ENCODE peak calls at places on chromosome 15, in nine cellular contexts. One of them, this sample, is unnamed.

GRCh38 chr15:37638139-37638538 is 296.3 kb upstream of the TMCO5A start:
- DNase-seq in activated naive CD8-positive, alpha-beta T cell treated with anti-CD3 and anti-CD28 coated beads for 36 hours: no peak
- DNase-seq in stimulated activated CD8-positive, alpha-beta memory T cell treated with anti-CD3 and anti-CD28 coated beads, Interleukin-15, amount 100 ng/mL, for 1 hour: no peak
- DNase-seq in nephron progenitor cell: no peak
- DNase-seq in BJ: no peak
- DNase-seq in hypothalamus: no peak
- DNase-seq in B cell: no peak
- DNase-seq in activated naive CD4-positive, alpha-beta T cell: no peak
- DNase-seq in bronchial epithelial cell: no peak
- DNase-seq in this sample: no peak

GRCh38 chr15:71659730-71660067 is 150.7 kb upstream of the NR2E3 start:
- DNase-seq in activated naive CD8-positive, alpha-beta T cell treated with anti-CD3 and anti-CD28 coated beads for 36 hours: no peak
- DNase-seq in stimulated activated CD8-positive, alpha-beta memory T cell treated with anti-CD3 and anti-CD28 coated beads, Interleukin-15, amount 100 ng/mL, for 1 hour: no peak
- DNase-seq in nephron progenitor cell: no peak
- DNase-seq in BJ: no peak
- DNase-seq in hypothalamus: no peak
- DNase-seq in B cell: no peak
- DNase-seq in activated naive CD4-positive, alpha-beta T cell: no peak
- DNase-seq in bronchial epithelial cell: peak; percentile 7
- DNase-seq in this sample: no peak

GRCh38 chr15:28896944-28897343 is 11.2 kb downstream of the APBA2 start:
- DNase-seq in activated naive CD8-positive, alpha-beta T cell treated with anti-CD3 and anti-CD28 coated beads for 36 hours: no peak
- DNase-seq in stimulated activated CD8-positive, alpha-beta memory T cell treated with anti-CD3 and anti-CD28 coated beads, Interleukin-15, amount 100 ng/mL, for 1 hour: no peak
- DNase-seq in nephron progenitor cell: no peak
- DNase-seq in BJ: peak; percentile 82
- DNase-seq in hypothalamus: no peak
- DNase-seq in B cell: no peak
- DNase-seq in activated naive CD4-positive, alpha-beta T cell: no peak
- DNase-seq in bronchial epithelial cell: peak; percentile 54
- DNase-seq in this sample: no peak

GRCh38 chr15:60364306-60364924 is 33.4 kb downstream of the ANXA2 start:
- DNase-seq in activated naive CD8-positive, alpha-beta T cell treated with anti-CD3 and anti-CD28 coated beads for 36 hours: no peak
- DNase-seq in stimulated activated CD8-positive, alpha-beta memory T cell treated with anti-CD3 and anti-CD28 coated beads, Interleukin-15, amount 100 ng/mL, for 1 hour: no peak
- DNase-seq in nephron progenitor cell: no peak
- DNase-seq in BJ: no peak
- DNase-seq in hypothalamus: no peak
- DNase-seq in B cell: no peak
- DNase-seq in activated naive CD4-positive, alpha-beta T cell: no peak
- DNase-seq in bronchial epithelial cell: no peak
- DNase-seq in this sample: no peak

GRCh38 chr15:76998661-76999285 is 3.8 kb downstream of the PSTPIP1 start:
- DNase-seq in activated naive CD8-positive, alpha-beta T cell treated with anti-CD3 and anti-CD28 coated beads for 36 hours: no peak
- DNase-seq in stimulated activated CD8-positive, alpha-beta memory T cell treated with anti-CD3 and anti-CD28 coated beads, Interleukin-15, amount 100 ng/mL, for 1 hour: no peak
- DNase-seq in nephron progenitor cell: no peak
- DNase-seq in BJ: no peak
- DNase-seq in hypothalamus: no peak
- DNase-seq in B cell: no peak
- DNase-seq in activated naive CD4-positive, alpha-beta T cell: no peak
- DNase-seq in bronchial epithelial cell: no peak
- DNase-seq in this sample: no peak

GRCh38 chr15:52789008-52789600 is 1.0 kb downstream of the ONECUT1 start:
- DNase-seq in activated naive CD8-positive, alpha-beta T cell treated with anti-CD3 and anti-CD28 coated beads for 36 hours: no peak
- DNase-seq in stimulated activated CD8-positive, alpha-beta memory T cell treated with anti-CD3 and anti-CD28 coated beads, Interleukin-15, amount 100 ng/mL, for 1 hour: no peak
- DNase-seq in nephron progenitor cell: no peak
- DNase-seq in BJ: no peak
- DNase-seq in hypothalamus: no peak
- DNase-seq in B cell: no peak
- DNase-seq in activated naive CD4-positive, alpha-beta T cell: no peak
- DNase-seq in bronchial epithelial cell: no peak
- DNase-seq in this sample: no peak

GRCh38 chr15:90060797-90061196 is 41.5 kb downstream of the IDH2 start:
- DNase-seq in activated naive CD8-positive, alpha-beta T cell treated with anti-CD3 and anti-CD28 coated beads for 36 hours: no peak
- DNase-seq in stimulated activated CD8-positive, alpha-beta memory T cell treated with anti-CD3 and anti-CD28 coated beads, Interleukin-15, amount 100 ng/mL, for 1 hour: no peak
- DNase-seq in nephron progenitor cell: no peak
- DNase-seq in BJ: no peak
- DNase-seq in hypothalamus: no peak
- DNase-seq in B cell: no peak
- DNase-seq in activated naive CD4-positive, alpha-beta T cell: no peak
- DNase-seq in bronchial epithelial cell: peak; percentile 27
- DNase-seq in this sample: no peak

GRCh38 chr15:51377038-51377761 is 35.7 kb downstream of the GLDN start:
- DNase-seq in activated naive CD8-positive, alpha-beta T cell treated with anti-CD3 and anti-CD28 coated beads for 36 hours: no peak
- DNase-seq in stimulated activated CD8-positive, alpha-beta memory T cell treated with anti-CD3 and anti-CD28 coated beads, Interleukin-15, amount 100 ng/mL, for 1 hour: no peak
- DNase-seq in nephron progenitor cell: no peak
- DNase-seq in BJ: peak; percentile 74
- DNase-seq in hypothalamus: no peak
- DNase-seq in B cell: no peak
- DNase-seq in activated naive CD4-positive, alpha-beta T cell: no peak
- DNase-seq in bronchial epithelial cell: peak; percentile 20
- DNase-seq in this sample: no peak

GRCh38 chr15:88636039-88636438 is 2.8 kb upstream of the ISG20 start:
- DNase-seq in activated naive CD8-positive, alpha-beta T cell treated with anti-CD3 and anti-CD28 coated beads for 36 hours: peak; percentile 71
- DNase-seq in stimulated activated CD8-positive, alpha-beta memory T cell treated with anti-CD3 and anti-CD28 coated beads, Interleukin-15, amount 100 ng/mL, for 1 hour: no peak
- DNase-seq in nephron progenitor cell: no peak
- DNase-seq in BJ: no peak
- DNase-seq in hypothalamus: no peak
- DNase-seq in B cell: no peak
- DNase-seq in activated naive CD4-positive, alpha-beta T cell: peak; percentile 69
- DNase-seq in bronchial epithelial cell: peak; percentile 84
- DNase-seq in this sample: no peak

GRCh38 chr15:47718474-47719440 is 1.5 kb downstream of the SEMA6D start:
- DNase-seq in activated naive CD8-positive, alpha-beta T cell treated with anti-CD3 and anti-CD28 coated beads for 36 hours: no peak
- DNase-seq in stimulated activated CD8-positive, alpha-beta memory T cell treated with anti-CD3 and anti-CD28 coated beads, Interleukin-15, amount 100 ng/mL, for 1 hour: no peak
- DNase-seq in nephron progenitor cell: peak; percentile 39
- DNase-seq in BJ: no peak
- DNase-seq in hypothalamus: peak; percentile 45
- DNase-seq in B cell: no peak
- DNase-seq in activated naive CD4-positive, alpha-beta T cell: no peak
- DNase-seq in bronchial epithelial cell: no peak
- DNase-seq in this sample: no peak

GRCh38 chr15:62647195-62647865 is 395.2 kb upstream of the TPM1 start:
- DNase-seq in activated naive CD8-positive, alpha-beta T cell treated with anti-CD3 and anti-CD28 coated beads for 36 hours: no peak
- DNase-seq in stimulated activated CD8-positive, alpha-beta memory T cell treated with anti-CD3 and anti-CD28 coated beads, Interleukin-15, amount 100 ng/mL, for 1 hour: no peak
- DNase-seq in nephron progenitor cell: no peak
- DNase-seq in BJ: peak; percentile 47
- DNase-seq in hypothalamus: no peak
- DNase-seq in B cell: no peak
- DNase-seq in activated naive CD4-positive, alpha-beta T cell: no peak
- DNase-seq in bronchial epithelial cell: peak; percentile 63
- DNase-seq in this sample: no peak

GRCh38 chr15:77461486-77461885 is 40.8 kb downstream of the HMG20A start:
- DNase-seq in activated naive CD8-positive, alpha-beta T cell treated with anti-CD3 and anti-CD28 coated beads for 36 hours: no peak
- DNase-seq in stimulated activated CD8-positive, alpha-beta memory T cell treated with anti-CD3 and anti-CD28 coated beads, Interleukin-15, amount 100 ng/mL, for 1 hour: no peak
- DNase-seq in nephron progenitor cell: no peak
- DNase-seq in BJ: peak; percentile 71
- DNase-seq in hypothalamus: no peak
- DNase-seq in B cell: no peak
- DNase-seq in activated naive CD4-positive, alpha-beta T cell: no peak
- DNase-seq in bronchial epithelial cell: no peak
- DNase-seq in this sample: no peak

GRCh38 chr15:40906947-40907802 is 12.9 kb downstream of the VPS18 start:
- DNase-seq in activated naive CD8-positive, alpha-beta T cell treated with anti-CD3 and anti-CD28 coated beads for 36 hours: peak; percentile 58
- DNase-seq in stimulated activated CD8-positive, alpha-beta memory T cell treated with anti-CD3 and anti-CD28 coated beads, Interleukin-15, amount 100 ng/mL, for 1 hour: no peak
- DNase-seq in nephron progenitor cell: no peak
- DNase-seq in BJ: no peak
- DNase-seq in hypothalamus: peak; percentile 34
- DNase-seq in B cell: peak; percentile 73
- DNase-seq in activated naive CD4-positive, alpha-beta T cell: peak; percentile 55
- DNase-seq in bronchial epithelial cell: no peak
- DNase-seq in this sample: no peak

GRCh38 chr15:43206054-43206453 is 14.8 kb downstream of the EPB42 start:
- DNase-seq in activated naive CD8-positive, alpha-beta T cell treated with anti-CD3 and anti-CD28 coated beads for 36 hours: no peak
- DNase-seq in stimulated activated CD8-positive, alpha-beta memory T cell treated with anti-CD3 and anti-CD28 coated beads, Interleukin-15, amount 100 ng/mL, for 1 hour: no peak
- DNase-seq in nephron progenitor cell: no peak
- DNase-seq in BJ: no peak
- DNase-seq in hypothalamus: no peak
- DNase-seq in B cell: no peak
- DNase-seq in activated naive CD4-positive, alpha-beta T cell: no peak
- DNase-seq in bronchial epithelial cell: no peak
- DNase-seq in this sample: no peak

GRCh38 chr15:63918901-63919348 is 85.2 kb upstream of the HERC1 start:
- DNase-seq in activated naive CD8-positive, alpha-beta T cell treated with anti-CD3 and anti-CD28 coated beads for 36 hours: no peak
- DNase-seq in stimulated activated CD8-positive, alpha-beta memory T cell treated with anti-CD3 and anti-CD28 coated beads, Interleukin-15, amount 100 ng/mL, for 1 hour: no peak
- DNase-seq in nephron progenitor cell: no peak
- DNase-seq in BJ: no peak
- DNase-seq in hypothalamus: no peak
- DNase-seq in B cell: no peak
- DNase-seq in activated naive CD4-positive, alpha-beta T cell: no peak
- DNase-seq in bronchial epithelial cell: no peak
- DNase-seq in this sample: no peak

GRCh38 chr15:44489464-44489863 is 47.5 kb upstream of the EIF3J start:
- DNase-seq in activated naive CD8-positive, alpha-beta T cell treated with anti-CD3 and anti-CD28 coated beads for 36 hours: no peak
- DNase-seq in stimulated activated CD8-positive, alpha-beta memory T cell treated with anti-CD3 and anti-CD28 coated beads, Interleukin-15, amount 100 ng/mL, for 1 hour: no peak
- DNase-seq in nephron progenitor cell: no peak
- DNase-seq in BJ: peak; percentile 64
- DNase-seq in hypothalamus: no peak
- DNase-seq in B cell: no peak
- DNase-seq in activated naive CD4-positive, alpha-beta T cell: no peak
- DNase-seq in bronchial epithelial cell: peak; percentile 89
- DNase-seq in this sample: no peak

GRCh38 chr15:60751985-60752952 is 273.3 kb upstream of the ICE2 start:
- DNase-seq in activated naive CD8-positive, alpha-beta T cell treated with anti-CD3 and anti-CD28 coated beads for 36 hours: no peak
- DNase-seq in stimulated activated CD8-positive, alpha-beta memory T cell treated with anti-CD3 and anti-CD28 coated beads, Interleukin-15, amount 100 ng/mL, for 1 hour: no peak
- DNase-seq in nephron progenitor cell: no peak
- DNase-seq in BJ: no peak
- DNase-seq in hypothalamus: peak; percentile 45
- DNase-seq in B cell: no peak
- DNase-seq in activated naive CD4-positive, alpha-beta T cell: no peak
- DNase-seq in bronchial epithelial cell: peak; percentile 24
- DNase-seq in this sample: no peak

GRCh38 chr15:45333550-45333949 is 44.8 kb downstream of the GATM start:
- DNase-seq in activated naive CD8-positive, alpha-beta T cell treated with anti-CD3 and anti-CD28 coated beads for 36 hours: no peak
- DNase-seq in stimulated activated CD8-positive, alpha-beta memory T cell treated with anti-CD3 and anti-CD28 coated beads, Interleukin-15, amount 100 ng/mL, for 1 hour: no peak
- DNase-seq in nephron progenitor cell: no peak
- DNase-seq in BJ: no peak
- DNase-seq in hypothalamus: no peak
- DNase-seq in B cell: no peak
- DNase-seq in activated naive CD4-positive, alpha-beta T cell: no peak
- DNase-seq in bronchial epithelial cell: no peak
- DNase-seq in this sample: peak; percentile 29

GRCh38 chr15:64153480-64154367 is 2.2 kb downstream of the SNX22 start:
- DNase-seq in activated naive CD8-positive, alpha-beta T cell treated with anti-CD3 and anti-CD28 coated beads for 36 hours: peak; percentile 90
- DNase-seq in stimulated activated CD8-positive, alpha-beta memory T cell treated with anti-CD3 and anti-CD28 coated beads, Interleukin-15, amount 100 ng/mL, for 1 hour: peak; percentile 88
- DNase-seq in nephron progenitor cell: peak; percentile 97
- DNase-seq in BJ: peak; percentile 28
- DNase-seq in hypothalamus: peak; percentile 92
- DNase-seq in B cell: peak; percentile 95
- DNase-seq in activated naive CD4-positive, alpha-beta T cell: peak; percentile 93
- DNase-seq in bronchial epithelial cell: peak; percentile 64
- DNase-seq in this sample: peak; percentile 93

GRCh38 chr15:44676676-44677075 is 13.2 kb upstream of the SPG11 start:
- DNase-seq in activated naive CD8-positive, alpha-beta T cell treated with anti-CD3 and anti-CD28 coated beads for 36 hours: peak; percentile 36
- DNase-seq in stimulated activated CD8-positive, alpha-beta memory T cell treated with anti-CD3 and anti-CD28 coated beads, Interleukin-15, amount 100 ng/mL, for 1 hour: no peak
- DNase-seq in nephron progenitor cell: no peak
- DNase-seq in BJ: no peak
- DNase-seq in hypothalamus: no peak
- DNase-seq in B cell: no peak
- DNase-seq in activated naive CD4-positive, alpha-beta T cell: no peak
- DNase-seq in bronchial epithelial cell: no peak
- DNase-seq in this sample: no peak